ENCODE peak calls at places on chromosomes 5 and 9, in eight cellular contexts. One of them, this sample, is unnamed.

GRCh38 chr5:483434-484184 is 40.6 kb downstream of the EXOC3 start:
- DNase-seq in tibial nerve: no peak
- DNase-seq in brain microvascular endothelial cell: no peak
- DNase-seq in MM.1S: no peak
- DNase-seq in breast epithelium: no peak
- DNase-seq in PC-9: no peak
- DNase-seq in PC-3: no peak
- DNase-seq in colonic mucosa: no peak
- DNase-seq in this sample: no peak

GRCh38 chr5:96324708-96325107 is 108.3 kb downstream of the PCSK1 start:
- DNase-seq in tibial nerve: no peak
- DNase-seq in breast epithelium: no peak
- DNase-seq in colonic mucosa: no peak
- DNase-seq in PC-9: peak; percentile 87
- DNase-seq in brain microvascular endothelial cell: peak; percentile 91
- DNase-seq in MM.1S: no peak
- DNase-seq in PC-3: peak; percentile 97
- DNase-seq in this sample: no peak

GRCh38 chr5:143889986-143890385 is 78.0 kb downstream of the HMHB1 start:
- DNase-seq in brain microvascular endothelial cell: peak; percentile 29
- DNase-seq in breast epithelium: no peak
- DNase-seq in colonic mucosa: no peak
- DNase-seq in PC-3: no peak
- DNase-seq in PC-9: no peak
- DNase-seq in tibial nerve: no peak
- DNase-seq in MM.1S: no peak
- DNase-seq in this sample: no peak

GRCh38 chr5:91207248-91207647 is 175.9 kb downstream of the ARRDC3 start:
- DNase-seq in PC-9: no peak
- DNase-seq in colonic mucosa: no peak
- DNase-seq in tibial nerve: no peak
- DNase-seq in PC-3: peak; percentile 33
- DNase-seq in brain microvascular endothelial cell: peak; percentile 72
- DNase-seq in breast epithelium: no peak
- DNase-seq in MM.1S: no peak
- DNase-seq in this sample: no peak

GRCh38 chr5:6593148-6594016 is 39.5 kb downstream of the NSUN2 start:
- DNase-seq in PC-3: no peak
- DNase-seq in colonic mucosa: no peak
- DNase-seq in tibial nerve: no peak
- DNase-seq in MM.1S: no peak
- DNase-seq in breast epithelium: no peak
- DNase-seq in PC-9: no peak
- DNase-seq in brain microvascular endothelial cell: no peak
- DNase-seq in this sample: no peak

GRCh38 chr9:137446851-137447471 is 5.8 kb upstream of the ENTPD8 start:
- DNase-seq in breast epithelium: no peak
- DNase-seq in colonic mucosa: no peak
- DNase-seq in MM.1S: no peak
- DNase-seq in brain microvascular endothelial cell: no peak
- DNase-seq in PC-9: no peak
- DNase-seq in PC-3: no peak
- DNase-seq in tibial nerve: no peak
- DNase-seq in this sample: no peak

GRCh38 chr5:11904270-11904906 is at the start of gene CTNND2:
- DNase-seq in brain microvascular endothelial cell: no peak
- DNase-seq in MM.1S: peak; percentile 67
- DNase-seq in colonic mucosa: no peak
- DNase-seq in breast epithelium: no peak
- DNase-seq in PC-9: no peak
- DNase-seq in PC-3: peak; percentile 76
- DNase-seq in tibial nerve: no peak
- DNase-seq in this sample: no peak

GRCh38 chr9:4306066-4306787 is 6.4 kb upstream of the GLIS3 start:
- DNase-seq in PC-3: no peak
- DNase-seq in tibial nerve: no peak
- DNase-seq in PC-9: no peak
- DNase-seq in breast epithelium: no peak
- DNase-seq in colonic mucosa: no peak
- DNase-seq in brain microvascular endothelial cell: peak; percentile 41
- DNase-seq in MM.1S: no peak
- DNase-seq in this sample: no peak

GRCh38 chr5:54049144-54049543 is 261.2 kb downstream of the ARL15 start:
- DNase-seq in brain microvascular endothelial cell: no peak
- DNase-seq in PC-9: no peak
- DNase-seq in MM.1S: no peak
- DNase-seq in PC-3: no peak
- DNase-seq in colonic mucosa: no peak
- DNase-seq in breast epithelium: no peak
- DNase-seq in tibial nerve: no peak
- DNase-seq in this sample: no peak

GRCh38 chr5:129971684-129972083 is 67.4 kb downstream of the CHSY3 start:
- DNase-seq in breast epithelium: no peak
- DNase-seq in PC-3: no peak
- DNase-seq in PC-9: no peak
- DNase-seq in colonic mucosa: no peak
- DNase-seq in brain microvascular endothelial cell: no peak
- DNase-seq in MM.1S: no peak
- DNase-seq in tibial nerve: no peak
- DNase-seq in this sample: no peak

GRCh38 chr9:86353591-86354047 is 591 bp downstream of the TUT7 start:
- DNase-seq in tibial nerve: no peak
- DNase-seq in colonic mucosa: peak; percentile 65
- DNase-seq in PC-9: peak; percentile 66
- DNase-seq in MM.1S: peak; percentile 32
- DNase-seq in PC-3: peak; percentile 51
- DNase-seq in brain microvascular endothelial cell: no peak
- DNase-seq in breast epithelium: peak; percentile 40
- DNase-seq in this sample: peak; percentile 4

GRCh38 chr5:160742446-160742845 is 109.6 kb downstream of the ATP10B start:
- DNase-seq in brain microvascular endothelial cell: no peak
- DNase-seq in PC-9: no peak
- DNase-seq in tibial nerve: no peak
- DNase-seq in MM.1S: no peak
- DNase-seq in breast epithelium: no peak
- DNase-seq in colonic mucosa: no peak
- DNase-seq in PC-3: no peak
- DNase-seq in this sample: no peak

GRCh38 chr9:99114049-99114440 is 9.1 kb downstream of the TGFBR1 start:
- DNase-seq in breast epithelium: no peak
- DNase-seq in tibial nerve: no peak
- DNase-seq in MM.1S: no peak
- DNase-seq in brain microvascular endothelial cell: no peak
- DNase-seq in colonic mucosa: no peak
- DNase-seq in PC-3: no peak
- DNase-seq in PC-9: no peak
- DNase-seq in this sample: no peak

GRCh38 chr5:77418601-77419591 is 73.2 kb downstream of the WDR41 start:
- DNase-seq in PC-3: peak; percentile 25
- DNase-seq in breast epithelium: no peak
- DNase-seq in MM.1S: no peak
- DNase-seq in PC-9: no peak
- DNase-seq in colonic mucosa: no peak
- DNase-seq in tibial nerve: no peak
- DNase-seq in brain microvascular endothelial cell: peak; percentile 33
- DNase-seq in this sample: no peak

GRCh38 chr9:97559111-97559514 is 57.6 kb downstream of the TMOD1 start:
- DNase-seq in PC-9: no peak
- DNase-seq in brain microvascular endothelial cell: no peak
- DNase-seq in colonic mucosa: no peak
- DNase-seq in tibial nerve: no peak
- DNase-seq in breast epithelium: no peak
- DNase-seq in MM.1S: peak; percentile 97
- DNase-seq in PC-3: no peak
- DNase-seq in this sample: no peak

GRCh38 chr5:159049844-159050318 is 49.8 kb downstream of the EBF1 start:
- DNase-seq in PC-3: peak; percentile 33
- DNase-seq in PC-9: no peak
- DNase-seq in MM.1S: no peak
- DNase-seq in breast epithelium: no peak
- DNase-seq in colonic mucosa: no peak
- DNase-seq in brain microvascular endothelial cell: peak; percentile 53
- DNase-seq in tibial nerve: no peak
- DNase-seq in this sample: no peak

GRCh38 chr5:59007460-59008063 is 424.7 kb downstream of the RAB3C start:
- DNase-seq in tibial nerve: no peak
- DNase-seq in MM.1S: peak; percentile 44
- DNase-seq in PC-9: no peak
- DNase-seq in brain microvascular endothelial cell: no peak
- DNase-seq in PC-3: peak; percentile 55
- DNase-seq in breast epithelium: no peak
- DNase-seq in colonic mucosa: no peak
- DNase-seq in this sample: no peak

GRCh38 chr5:75885849-75886596 is 168.8 kb upstream of the POC5 start:
- DNase-seq in PC-9: no peak
- DNase-seq in tibial nerve: no peak
- DNase-seq in MM.1S: no peak
- DNase-seq in colonic mucosa: no peak
- DNase-seq in breast epithelium: no peak
- DNase-seq in brain microvascular endothelial cell: peak; percentile 5
- DNase-seq in PC-3: no peak
- DNase-seq in this sample: no peak

GRCh38 chr5:173707392-173707791 is 90.9 kb upstream of the BOD1 start:
- DNase-seq in tibial nerve: no peak
- DNase-seq in PC-9: no peak
- DNase-seq in PC-3: peak; percentile 58
- DNase-seq in colonic mucosa: no peak
- DNase-seq in brain microvascular endothelial cell: peak; percentile 65
- DNase-seq in breast epithelium: peak; percentile 69
- DNase-seq in MM.1S: no peak
- DNase-seq in this sample: no peak

GRCh38 chr9:115022760-115023434 is 92.5 kb upstream of the TNFSF8 start:
- DNase-seq in brain microvascular endothelial cell: peak; percentile 95
- DNase-seq in colonic mucosa: no peak
- DNase-seq in breast epithelium: no peak
- DNase-seq in MM.1S: no peak
- DNase-seq in PC-3: peak; percentile 55
- DNase-seq in tibial nerve: no peak
- DNase-seq in PC-9: no peak
- DNase-seq in this sample: no peak

GRCh38 chr5:91306497-91306896 is 76.6 kb downstream of the ARRDC3 start:
- DNase-seq in PC-3: no peak
- DNase-seq in breast epithelium: no peak
- DNase-seq in tibial nerve: no peak
- DNase-seq in MM.1S: no peak
- DNase-seq in PC-9: no peak
- DNase-seq in brain microvascular endothelial cell: no peak
- DNase-seq in colonic mucosa: no peak
- DNase-seq in this sample: no peak

GRCh38 chr9:88742483-88742882 is 207.5 kb downstream of the NXNL2 start:
- DNase-seq in PC-3: peak; percentile 70
- DNase-seq in colonic mucosa: no peak
- DNase-seq in PC-9: no peak
- DNase-seq in MM.1S: no peak
- DNase-seq in breast epithelium: no peak
- DNase-seq in tibial nerve: peak; percentile 30
- DNase-seq in brain microvascular endothelial cell: peak; percentile 42
- DNase-seq in this sample: no peak

GRCh38 chr9:34737677-34738260 is 27.8 kb upstream of the CCL21 start:
- DNase-seq in breast epithelium: no peak
- DNase-seq in brain microvascular endothelial cell: no peak
- DNase-seq in MM.1S: no peak
- DNase-seq in tibial nerve: no peak
- DNase-seq in PC-3: no peak
- DNase-seq in PC-9: no peak
- DNase-seq in colonic mucosa: no peak
- DNase-seq in this sample: no peak

GRCh38 chr9:13568851-13569618 is 289.5 kb upstream of the MPDZ start:
- DNase-seq in PC-9: no peak
- DNase-seq in brain microvascular endothelial cell: no peak
- DNase-seq in colonic mucosa: no peak
- DNase-seq in PC-3: no peak
- DNase-seq in breast epithelium: no peak
- DNase-seq in tibial nerve: no peak
- DNase-seq in MM.1S: peak; percentile 9
- DNase-seq in this sample: no peak

GRCh38 chr5:111226556-111226955 is 2.4 kb downstream of the CAMK4 start:
- DNase-seq in PC-3: no peak
- DNase-seq in breast epithelium: no peak
- DNase-seq in brain microvascular endothelial cell: no peak
- DNase-seq in colonic mucosa: no peak
- DNase-seq in tibial nerve: no peak
- DNase-seq in MM.1S: no peak
- DNase-seq in PC-9: no peak
- DNase-seq in this sample: no peak
- H3K4me3 ChIP-seq in PC-3: no peak overlapping the region
- H3K4me3 ChIP-seq in breast epithelium: no peak overlapping the region
- H3K4me3 ChIP-seq in brain microvascular endothelial cell: no peak overlapping the region
- H3K4me3 ChIP-seq in colonic mucosa: no peak overlapping the region
- H3K4me3 ChIP-seq in tibial nerve: no peak overlapping the region
- H3K4me3 ChIP-seq in MM.1S: no peak overlapping the region
- H3K4me3 ChIP-seq in PC-9: no peak overlapping the region
- H3K4me3 ChIP-seq in this sample: peak overlapping the region; percentile 90

GRCh38 chr5:37840036-37840909 is at the start of gene GDNF:
- DNase-seq in PC-3: peak; percentile 41
- DNase-seq in tibial nerve: no peak
- DNase-seq in colonic mucosa: peak; percentile 35
- DNase-seq in breast epithelium: no peak
- DNase-seq in PC-9: no peak
- DNase-seq in brain microvascular endothelial cell: no peak
- DNase-seq in MM.1S: peak; percentile 76
- DNase-seq in this sample: no peak
- TF ChIP-seq CTCF in PC-3: peak; percentile 38
- TF ChIP-seq CTCF in tibial nerve: no peak
- TF ChIP-seq CTCF in colonic mucosa: no peak
- TF ChIP-seq CTCF in breast epithelium: no peak
- TF ChIP-seq CTCF in PC-9: no peak
- TF ChIP-seq CTCF in brain microvascular endothelial cell: peak; percentile 13
- TF ChIP-seq CTCF in MM.1S: peak; percentile 43
- TF ChIP-seq CTCF in this sample: no peak

GRCh38 chr5:88884435-88884877 is 1.5 kb upstream of the MEF2C start:
- DNase-seq in PC-3: no peak
- DNase-seq in colonic mucosa: no peak
- DNase-seq in PC-9: no peak
- DNase-seq in tibial nerve: no peak
- DNase-seq in brain microvascular endothelial cell: no peak
- DNase-seq in breast epithelium: no peak
- DNase-seq in MM.1S: peak; percentile 51
- DNase-seq in this sample: no peak
- H3K27ac ChIP-seq in PC-3: peak overlapping the region; percentile 56
- H3K27ac ChIP-seq in colonic mucosa: peak overlapping the region; percentile 80
- H3K27ac ChIP-seq in PC-9: no peak overlapping the region
- H3K27ac ChIP-seq in tibial nerve: peak overlapping the region; percentile 89
- H3K27ac ChIP-seq in brain microvascular endothelial cell: peak overlapping the region; percentile 89
- H3K27ac ChIP-seq in breast epithelium: peak overlapping the region; percentile 85
- H3K27ac ChIP-seq in MM.1S: peak overlapping the region; percentile 96
- H3K27ac ChIP-seq in this sample: no peak overlapping the region

DNA sequence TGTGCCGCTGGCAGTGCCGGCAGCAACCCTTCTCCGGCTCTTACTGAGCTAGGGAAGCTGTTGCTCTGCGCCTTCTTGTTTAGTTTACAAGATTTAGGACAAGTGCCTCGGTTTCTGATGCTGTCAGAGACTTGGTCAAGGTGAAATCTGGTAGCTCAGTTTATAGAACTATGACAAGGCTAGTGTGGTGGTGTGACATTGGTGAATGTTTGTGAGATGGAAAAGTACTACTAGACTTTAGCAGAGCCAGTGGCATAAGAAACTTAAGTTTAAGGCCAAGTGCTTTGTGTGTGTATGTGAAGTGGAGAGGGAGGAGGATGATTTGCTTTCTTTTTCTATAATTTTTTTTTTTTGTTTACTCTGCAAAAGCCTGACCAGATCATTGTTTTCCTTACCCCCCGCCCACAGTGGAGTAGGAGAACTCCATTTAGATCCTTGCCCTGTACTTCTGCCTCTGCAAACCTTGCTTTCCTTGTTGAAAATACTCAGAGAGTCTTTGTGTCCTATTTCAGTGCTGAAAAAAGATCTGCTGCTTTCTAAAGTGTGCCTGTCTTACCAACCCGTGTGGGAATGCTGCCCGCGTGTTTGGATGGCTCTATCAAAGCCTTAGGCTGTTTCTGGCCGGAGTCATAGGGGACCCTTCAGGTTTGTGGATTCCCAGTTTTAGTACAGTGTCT is 75.9 kb downstream of the TRIO start:
- DNase-seq in brain microvascular endothelial cell: no peak
- DNase-seq in colonic mucosa: no peak
- DNase-seq in PC-3: no peak
- DNase-seq in PC-9: no peak
- DNase-seq in MM.1S: no peak
- DNase-seq in tibial nerve: no peak
- DNase-seq in breast epithelium: no peak
- DNase-seq in this sample: no peak
- H3K4me3 ChIP-seq in brain microvascular endothelial cell: no peak overlapping the region
- H3K4me3 ChIP-seq in colonic mucosa: no peak overlapping the region
- H3K4me3 ChIP-seq in PC-3: no peak overlapping the region
- H3K4me3 ChIP-seq in PC-9: no peak overlapping the region
- H3K4me3 ChIP-seq in MM.1S: no peak overlapping the region
- H3K4me3 ChIP-seq in tibial nerve: no peak overlapping the region
- H3K4me3 ChIP-seq in breast epithelium: no peak overlapping the region
- H3K4me3 ChIP-seq in this sample: no peak overlapping the region

This sample was measured in CD8-positive, alpha-beta T cell.